ENCODE peak calls at places on chromosomes 12 and 14, in six cellular contexts. One of them, this sample, is unnamed.

GRCh38 chr12:57775563-57776246 is 3.3 kb downstream of the EEF1AKMT3 start:
- DNase-seq in stimulated activated CD4-positive, alpha-beta T cell treated with anti-CD3 and anti-CD28 coated beads, Interleukin-15, amount 100 ng/mL, for 1 hour: no peak
- DNase-seq in heart left ventricle: no peak
- DNase-seq in GM04503: no peak
- DNase-seq in H7: no peak
- DNase-seq in Panc1: no peak
- DNase-seq in this sample: no peak

GRCh38 chr12:131230340-131231099 is 276.8 kb downstream of the ADGRD1 start:
- DNase-seq in stimulated activated CD4-positive, alpha-beta T cell treated with anti-CD3 and anti-CD28 coated beads, Interleukin-15, amount 100 ng/mL, for 1 hour: no peak
- DNase-seq in heart left ventricle: no peak
- DNase-seq in GM04503: no peak
- DNase-seq in H7: peak
- DNase-seq in Panc1: no peak
- DNase-seq in this sample: no peak

GRCh38 chr14:95320076-95320895 is 578 bp upstream of the CLMN start:
- DNase-seq in stimulated activated CD4-positive, alpha-beta T cell treated with anti-CD3 and anti-CD28 coated beads, Interleukin-15, amount 100 ng/mL, for 1 hour: no peak
- DNase-seq in heart left ventricle: no peak
- DNase-seq in GM04503: no peak
- DNase-seq in H7: no peak
- DNase-seq in Panc1: no peak
- DNase-seq in this sample: no peak

GRCh38 chr12:121579190-121579791 is 1.5 kb downstream of the KDM2B start:
- DNase-seq in stimulated activated CD4-positive, alpha-beta T cell treated with anti-CD3 and anti-CD28 coated beads, Interleukin-15, amount 100 ng/mL, for 1 hour: no peak
- DNase-seq in heart left ventricle: peak
- DNase-seq in GM04503: no peak
- DNase-seq in H7: peak
- DNase-seq in Panc1: no peak
- DNase-seq in this sample: peak

GRCh38 chr14:23071244-23071974 is 14.1 kb upstream of the CDH24 start:
- DNase-seq in stimulated activated CD4-positive, alpha-beta T cell treated with anti-CD3 and anti-CD28 coated beads, Interleukin-15, amount 100 ng/mL, for 1 hour: peak
- DNase-seq in heart left ventricle: peak
- DNase-seq in GM04503: peak
- DNase-seq in H7: peak
- DNase-seq in Panc1: no peak
- DNase-seq in this sample: peak

GRCh38 chr12:47207005-47207717 is 127.4 kb upstream of the AMIGO2 start:
- DNase-seq in stimulated activated CD4-positive, alpha-beta T cell treated with anti-CD3 and anti-CD28 coated beads, Interleukin-15, amount 100 ng/mL, for 1 hour: no peak
- DNase-seq in heart left ventricle: no peak
- DNase-seq in GM04503: no peak
- DNase-seq in H7: no peak
- DNase-seq in Panc1: no peak
- DNase-seq in this sample: no peak

GRCh38 chr14:55427439-55427838 is 13.0 kb downstream of the TBPL2 start:
- DNase-seq in stimulated activated CD4-positive, alpha-beta T cell treated with anti-CD3 and anti-CD28 coated beads, Interleukin-15, amount 100 ng/mL, for 1 hour: no peak
- DNase-seq in heart left ventricle: no peak
- DNase-seq in GM04503: no peak
- DNase-seq in H7: no peak
- DNase-seq in Panc1: no peak
- DNase-seq in this sample: no peak

GRCh38 chr12:131001493-131001892 is 47.8 kb downstream of the ADGRD1 start:
- DNase-seq in stimulated activated CD4-positive, alpha-beta T cell treated with anti-CD3 and anti-CD28 coated beads, Interleukin-15, amount 100 ng/mL, for 1 hour: no peak
- DNase-seq in heart left ventricle: no peak
- DNase-seq in GM04503: no peak
- DNase-seq in H7: peak
- DNase-seq in Panc1: no peak
- DNase-seq in this sample: no peak

GRCh38 chr14:103198429-103199140 is 75.3 kb downstream of the TNFAIP2 start:
- DNase-seq in stimulated activated CD4-positive, alpha-beta T cell treated with anti-CD3 and anti-CD28 coated beads, Interleukin-15, amount 100 ng/mL, for 1 hour: no peak
- DNase-seq in heart left ventricle: no peak
- DNase-seq in GM04503: peak
- DNase-seq in H7: no peak
- DNase-seq in Panc1: no peak
- DNase-seq in this sample: no peak

GRCh38 chr12:26795899-26796298 is 37.1 kb downstream of the ITPR2 start:
- DNase-seq in stimulated activated CD4-positive, alpha-beta T cell treated with anti-CD3 and anti-CD28 coated beads, Interleukin-15, amount 100 ng/mL, for 1 hour: no peak
- DNase-seq in heart left ventricle: no peak
- DNase-seq in GM04503: no peak
- DNase-seq in H7: no peak
- DNase-seq in Panc1: no peak
- DNase-seq in this sample: no peak

GRCh38 chr12:76303365-76303764 is 44.9 kb downstream of the BBS10 start:
- DNase-seq in stimulated activated CD4-positive, alpha-beta T cell treated with anti-CD3 and anti-CD28 coated beads, Interleukin-15, amount 100 ng/mL, for 1 hour: no peak
- DNase-seq in heart left ventricle: no peak
- DNase-seq in GM04503: no peak
- DNase-seq in H7: no peak
- DNase-seq in Panc1: no peak
- DNase-seq in this sample: no peak

GRCh38 chr12:53720946-53721345 is 6.3 kb downstream of the CALCOCO1 start:
- DNase-seq in stimulated activated CD4-positive, alpha-beta T cell treated with anti-CD3 and anti-CD28 coated beads, Interleukin-15, amount 100 ng/mL, for 1 hour: no peak
- DNase-seq in heart left ventricle: no peak
- DNase-seq in GM04503: no peak
- DNase-seq in H7: no peak
- DNase-seq in Panc1: no peak
- DNase-seq in this sample: no peak

GRCh38 chr12:49225551-49226166 is 36.8 kb upstream of the TUBA1A start:
- DNase-seq in stimulated activated CD4-positive, alpha-beta T cell treated with anti-CD3 and anti-CD28 coated beads, Interleukin-15, amount 100 ng/mL, for 1 hour: no peak
- DNase-seq in heart left ventricle: no peak
- DNase-seq in GM04503: no peak
- DNase-seq in H7: no peak
- DNase-seq in Panc1: no peak
- DNase-seq in this sample: peak

GRCh38 chr14:102046337-102047278 is 40.2 kb downstream of the HSP90AA1 start:
- DNase-seq in stimulated activated CD4-positive, alpha-beta T cell treated with anti-CD3 and anti-CD28 coated beads, Interleukin-15, amount 100 ng/mL, for 1 hour: no peak
- DNase-seq in heart left ventricle: peak
- DNase-seq in GM04503: peak
- DNase-seq in H7: peak
- DNase-seq in Panc1: no peak
- DNase-seq in this sample: peak

GRCh38 chr12:66861157-66861750 is 182.4 kb upstream of the GRIP1 start:
- DNase-seq in stimulated activated CD4-positive, alpha-beta T cell treated with anti-CD3 and anti-CD28 coated beads, Interleukin-15, amount 100 ng/mL, for 1 hour: peak
- DNase-seq in heart left ventricle: peak
- DNase-seq in GM04503: peak
- DNase-seq in H7: no peak
- DNase-seq in Panc1: peak
- DNase-seq in this sample: peak

GRCh38 chr14:38507299-38507698 is 251.4 kb upstream of the CLEC14A start:
- DNase-seq in stimulated activated CD4-positive, alpha-beta T cell treated with anti-CD3 and anti-CD28 coated beads, Interleukin-15, amount 100 ng/mL, for 1 hour: no peak
- DNase-seq in heart left ventricle: no peak
- DNase-seq in GM04503: no peak
- DNase-seq in H7: no peak
- DNase-seq in Panc1: no peak
- DNase-seq in this sample: no peak

GRCh38 chr12:69633061-69633460 is 22.4 kb upstream of the LRRC10 start:
- DNase-seq in stimulated activated CD4-positive, alpha-beta T cell treated with anti-CD3 and anti-CD28 coated beads, Interleukin-15, amount 100 ng/mL, for 1 hour: no peak
- DNase-seq in heart left ventricle: no peak
- DNase-seq in GM04503: no peak
- DNase-seq in H7: peak
- DNase-seq in Panc1: no peak
- DNase-seq in this sample: no peak

GRCh38 chr12:6962285-6963015 is 8.0 kb downstream of the PHB2 start:
- DNase-seq in stimulated activated CD4-positive, alpha-beta T cell treated with anti-CD3 and anti-CD28 coated beads, Interleukin-15, amount 100 ng/mL, for 1 hour: no peak
- DNase-seq in heart left ventricle: no peak
- DNase-seq in GM04503: no peak
- DNase-seq in H7: peak
- DNase-seq in Panc1: no peak
- DNase-seq in this sample: no peak

GRCh38 chr12:27048822-27049752 is 26.7 kb downstream of the MED21 start:
- DNase-seq in stimulated activated CD4-positive, alpha-beta T cell treated with anti-CD3 and anti-CD28 coated beads, Interleukin-15, amount 100 ng/mL, for 1 hour: no peak
- DNase-seq in heart left ventricle: no peak
- DNase-seq in GM04503: no peak
- DNase-seq in H7: no peak
- DNase-seq in Panc1: peak
- DNase-seq in this sample: no peak

GRCh38 chr14:55535521-55536207 is 44.3 kb upstream of the KTN1 start:
- DNase-seq in stimulated activated CD4-positive, alpha-beta T cell treated with anti-CD3 and anti-CD28 coated beads, Interleukin-15, amount 100 ng/mL, for 1 hour: no peak
- DNase-seq in heart left ventricle: no peak
- DNase-seq in GM04503: no peak
- DNase-seq in H7: no peak
- DNase-seq in Panc1: no peak
- DNase-seq in this sample: peak

GRCh38 chr12:14770495-14771313 is 32.6 kb downstream of the WBP11 start:
- DNase-seq in stimulated activated CD4-positive, alpha-beta T cell treated with anti-CD3 and anti-CD28 coated beads, Interleukin-15, amount 100 ng/mL, for 1 hour: peak
- DNase-seq in heart left ventricle: peak
- DNase-seq in GM04503: peak
- DNase-seq in H7: peak
- DNase-seq in Panc1: peak
- DNase-seq in this sample: peak